ENCODE peak calls at places on chromosomes 1 and 21, in nine cellular contexts. One of them, this sample, is unnamed.

GRCh38 chr1:77282187-77282865 is 507 bp downstream of the AK5 start:
- DNase-seq in psoas muscle: peak
- DNase-seq in cardiac muscle cell: peak
- DNase-seq in breast epithelium: no peak
- DNase-seq in esophagus muscularis mucosa: no peak
- DNase-seq in RWPE1: peak
- DNase-seq in PC-3: peak
- DNase-seq in left ventricle myocardium inferior: no peak
- DNase-seq in astrocyte: peak
- DNase-seq in this sample: no peak

GRCh38 chr1:224114787-224115175 is 870 bp downstream of the FBXO28 start:
- DNase-seq in psoas muscle: no peak
- DNase-seq in cardiac muscle cell: no peak
- DNase-seq in breast epithelium: no peak
- DNase-seq in esophagus muscularis mucosa: no peak
- DNase-seq in RWPE1: peak
- DNase-seq in PC-3: peak
- DNase-seq in left ventricle myocardium inferior: no peak
- DNase-seq in astrocyte: no peak
- DNase-seq in this sample: no peak

GRCh38 chr1:210185063-210185462 is 47.5 kb upstream of the SERTAD4 start:
- DNase-seq in psoas muscle: no peak
- DNase-seq in cardiac muscle cell: no peak
- DNase-seq in breast epithelium: no peak
- DNase-seq in esophagus muscularis mucosa: no peak
- DNase-seq in RWPE1: no peak
- DNase-seq in PC-3: no peak
- DNase-seq in left ventricle myocardium inferior: no peak
- DNase-seq in astrocyte: no peak
- DNase-seq in this sample: no peak

GRCh38 chr1:32351077-32351858 is 11.0 kb downstream of the FAM229A start:
- DNase-seq in psoas muscle: peak
- DNase-seq in cardiac muscle cell: peak
- DNase-seq in breast epithelium: peak
- DNase-seq in esophagus muscularis mucosa: peak
- DNase-seq in RWPE1: peak
- DNase-seq in PC-3: peak
- DNase-seq in left ventricle myocardium inferior: peak
- DNase-seq in astrocyte: peak
- DNase-seq in this sample: peak

GRCh38 chr1:1026599-1027413 is 6.9 kb downstream of the AGRN start:
- DNase-seq in psoas muscle: no peak
- DNase-seq in cardiac muscle cell: no peak
- DNase-seq in breast epithelium: no peak
- DNase-seq in esophagus muscularis mucosa: no peak
- DNase-seq in RWPE1: no peak
- DNase-seq in PC-3: no peak
- DNase-seq in left ventricle myocardium inferior: no peak
- DNase-seq in astrocyte: no peak
- DNase-seq in this sample: no peak

GRCh38 chr1:199995096-199995685 is 32.3 kb upstream of the NR5A2 start:
- DNase-seq in psoas muscle: no peak
- DNase-seq in cardiac muscle cell: no peak
- DNase-seq in breast epithelium: no peak
- DNase-seq in esophagus muscularis mucosa: no peak
- DNase-seq in RWPE1: no peak
- DNase-seq in PC-3: no peak
- DNase-seq in left ventricle myocardium inferior: no peak
- DNase-seq in astrocyte: no peak
- DNase-seq in this sample: no peak

GRCh38 chr1:170426596-170426995 is 105.4 kb upstream of the GORAB start:
- DNase-seq in psoas muscle: no peak
- DNase-seq in cardiac muscle cell: peak
- DNase-seq in breast epithelium: no peak
- DNase-seq in esophagus muscularis mucosa: no peak
- DNase-seq in RWPE1: no peak
- DNase-seq in PC-3: no peak
- DNase-seq in left ventricle myocardium inferior: no peak
- DNase-seq in astrocyte: no peak
- DNase-seq in this sample: no peak

GRCh38 chr1:21811875-21812305 is at the start of gene LDLRAD2:
- DNase-seq in psoas muscle: no peak
- DNase-seq in cardiac muscle cell: no peak
- DNase-seq in breast epithelium: no peak
- DNase-seq in esophagus muscularis mucosa: no peak
- DNase-seq in RWPE1: no peak
- DNase-seq in PC-3: no peak
- DNase-seq in left ventricle myocardium inferior: no peak
- DNase-seq in astrocyte: no peak
- DNase-seq in this sample: no peak

GRCh38 chr1:93607814-93608187 is 73.8 kb downstream of the BCAR3 start:
- DNase-seq in psoas muscle: no peak
- DNase-seq in cardiac muscle cell: no peak
- DNase-seq in breast epithelium: no peak
- DNase-seq in esophagus muscularis mucosa: no peak
- DNase-seq in RWPE1: no peak
- DNase-seq in PC-3: peak
- DNase-seq in left ventricle myocardium inferior: no peak
- DNase-seq in astrocyte: peak
- DNase-seq in this sample: no peak

GRCh38 chr1:8083739-8084484 is 57.8 kb upstream of the ERRFI1 start:
- DNase-seq in psoas muscle: no peak
- DNase-seq in cardiac muscle cell: no peak
- DNase-seq in breast epithelium: no peak
- DNase-seq in esophagus muscularis mucosa: no peak
- DNase-seq in RWPE1: no peak
- DNase-seq in PC-3: peak
- DNase-seq in left ventricle myocardium inferior: no peak
- DNase-seq in astrocyte: peak
- DNase-seq in this sample: no peak

GRCh38 chr1:23376890-23377811 is 7.5 kb upstream of the ZNF436 start:
- DNase-seq in psoas muscle: peak
- DNase-seq in cardiac muscle cell: no peak
- DNase-seq in breast epithelium: peak
- DNase-seq in esophagus muscularis mucosa: no peak
- DNase-seq in RWPE1: peak
- DNase-seq in PC-3: peak
- DNase-seq in left ventricle myocardium inferior: peak
- DNase-seq in astrocyte: peak
- DNase-seq in this sample: no peak

GRCh38 chr21:42155045-42155855 is 63.7 kb upstream of the ABCG1 start:
- DNase-seq in psoas muscle: no peak
- DNase-seq in cardiac muscle cell: no peak
- DNase-seq in breast epithelium: no peak
- DNase-seq in esophagus muscularis mucosa: no peak
- DNase-seq in RWPE1: no peak
- DNase-seq in PC-3: no peak
- DNase-seq in left ventricle myocardium inferior: no peak
- DNase-seq in astrocyte: no peak
- DNase-seq in this sample: no peak

GRCh38 chr1:32981003-32981909 is 16.6 kb upstream of the RNF19B start:
- DNase-seq in psoas muscle: no peak
- DNase-seq in cardiac muscle cell: no peak
- DNase-seq in breast epithelium: peak
- DNase-seq in esophagus muscularis mucosa: no peak
- DNase-seq in RWPE1: peak
- DNase-seq in PC-3: peak
- DNase-seq in left ventricle myocardium inferior: no peak
- DNase-seq in astrocyte: peak
- DNase-seq in this sample: peak

GRCh38 chr1:98388431-98388830 is 273.1 kb upstream of the SNX7 start:
- DNase-seq in psoas muscle: no peak
- DNase-seq in cardiac muscle cell: no peak
- DNase-seq in breast epithelium: no peak
- DNase-seq in esophagus muscularis mucosa: no peak
- DNase-seq in RWPE1: peak
- DNase-seq in PC-3: peak
- DNase-seq in left ventricle myocardium inferior: no peak
- DNase-seq in astrocyte: peak
- DNase-seq in this sample: no peak

GRCh38 chr1:98870959-98871903 is 133.4 kb downstream of the PLPPR5 start:
- DNase-seq in psoas muscle: no peak
- DNase-seq in cardiac muscle cell: no peak
- DNase-seq in breast epithelium: no peak
- DNase-seq in esophagus muscularis mucosa: no peak
- DNase-seq in RWPE1: no peak
- DNase-seq in PC-3: no peak
- DNase-seq in left ventricle myocardium inferior: no peak
- DNase-seq in astrocyte: peak
- DNase-seq in this sample: no peak

DNA sequence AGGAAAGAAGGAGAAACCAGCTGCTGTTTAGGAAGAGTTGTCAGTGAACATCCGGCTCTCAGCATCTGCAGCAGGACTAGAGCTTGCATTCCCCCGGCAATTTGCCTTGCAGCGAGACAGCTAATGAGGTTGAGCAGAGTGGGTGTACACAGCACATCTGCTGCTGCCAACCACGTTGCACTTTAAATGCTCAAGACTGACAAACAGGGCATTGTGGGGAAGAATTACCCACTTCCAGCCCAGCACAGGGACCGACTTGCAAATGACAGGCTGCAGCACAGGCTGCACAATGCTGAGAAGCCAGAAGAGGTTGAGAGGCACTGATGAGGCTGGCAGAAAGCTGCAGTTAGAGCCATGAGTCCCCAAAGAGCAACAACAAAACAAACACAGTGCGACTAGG is 47.5 kb upstream of the PLA2G2C start:
- DNase-seq in psoas muscle: no peak
- DNase-seq in cardiac muscle cell: no peak
- DNase-seq in breast epithelium: no peak
- DNase-seq in esophagus muscularis mucosa: no peak
- DNase-seq in RWPE1: no peak
- DNase-seq in PC-3: no peak
- DNase-seq in left ventricle myocardium inferior: no peak
- DNase-seq in astrocyte: no peak
- DNase-seq in this sample: no peak
- H3K27ac ChIP-seq in psoas muscle: no peak
- H3K27ac ChIP-seq in cardiac muscle cell: no peak
- H3K27ac ChIP-seq in breast epithelium: no peak
- H3K27ac ChIP-seq in esophagus muscularis mucosa: no peak
- H3K27ac ChIP-seq in RWPE1: no peak
- H3K27ac ChIP-seq in PC-3: no peak
- H3K27ac ChIP-seq in left ventricle myocardium inferior: no peak
- H3K27ac ChIP-seq in astrocyte: no peak
- H3K27ac ChIP-seq in this sample: no peak

DNA sequence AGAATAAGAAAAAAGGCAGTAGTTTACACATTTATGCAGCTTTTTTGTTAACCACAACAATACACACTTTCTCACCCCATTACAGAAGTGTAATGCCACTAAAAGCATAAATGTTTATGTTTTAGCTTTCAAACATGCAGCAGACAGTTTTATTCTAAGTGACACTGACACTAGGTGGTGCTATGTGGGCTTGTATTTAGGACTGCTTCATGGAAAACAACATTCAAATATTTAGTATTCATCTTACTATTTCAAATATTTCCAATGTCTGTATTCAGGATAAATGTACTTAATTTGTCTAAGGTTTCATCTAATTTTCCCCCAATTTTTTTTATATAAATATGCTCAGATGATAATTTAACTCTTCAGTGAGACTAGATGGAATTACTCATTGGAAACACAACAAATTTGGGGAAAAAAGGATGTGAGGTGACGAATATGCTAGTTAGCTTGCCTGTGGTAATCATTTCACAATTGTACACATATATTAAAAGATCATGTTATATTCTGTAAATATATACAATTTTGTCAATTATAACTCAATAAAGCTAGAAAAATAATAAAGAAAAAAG is 71.4 kb downstream of the USP1 start:
- DNase-seq in psoas muscle: no peak
- DNase-seq in cardiac muscle cell: peak
- DNase-seq in breast epithelium: no peak
- DNase-seq in esophagus muscularis mucosa: no peak
- DNase-seq in RWPE1: peak
- DNase-seq in PC-3: peak
- DNase-seq in left ventricle myocardium inferior: no peak
- DNase-seq in astrocyte: peak
- DNase-seq in this sample: no peak
- TF ChIP-seq CTCF in psoas muscle: peak
- TF ChIP-seq CTCF in cardiac muscle cell: peak
- TF ChIP-seq CTCF in breast epithelium: no peak
- TF ChIP-seq CTCF in esophagus muscularis mucosa: peak
- TF ChIP-seq CTCF in RWPE1: peak
- TF ChIP-seq CTCF in PC-3: peak
- TF ChIP-seq CTCF in left ventricle myocardium inferior: peak
- TF ChIP-seq CTCF in astrocyte: peak
- TF ChIP-seq CTCF in this sample: peak

GRCh38 chr1:115091582-115091981 is 2.3 kb upstream of the TSPAN2 start:
- DNase-seq in psoas muscle: no peak
- DNase-seq in cardiac muscle cell: no peak
- DNase-seq in breast epithelium: no peak
- DNase-seq in esophagus muscularis mucosa: no peak
- DNase-seq in RWPE1: no peak
- DNase-seq in PC-3: no peak
- DNase-seq in left ventricle myocardium inferior: no peak
- DNase-seq in astrocyte: no peak
- DNase-seq in this sample: no peak
- H3K27ac ChIP-seq in psoas muscle: no peak
- H3K27ac ChIP-seq in cardiac muscle cell: no peak
- H3K27ac ChIP-seq in breast epithelium: no peak
- H3K27ac ChIP-seq in esophagus muscularis mucosa: peak
- H3K27ac ChIP-seq in RWPE1: no peak
- H3K27ac ChIP-seq in PC-3: no peak
- H3K27ac ChIP-seq in left ventricle myocardium inferior: no peak
- H3K27ac ChIP-seq in astrocyte: no peak
- H3K27ac ChIP-seq in this sample: peak

GRCh38 chr1:43934986-43935324 is 1.4 kb downstream of the ARTN start:
- DNase-seq in psoas muscle: no peak
- DNase-seq in cardiac muscle cell: no peak
- DNase-seq in breast epithelium: no peak
- DNase-seq in esophagus muscularis mucosa: no peak
- DNase-seq in RWPE1: no peak
- DNase-seq in PC-3: no peak
- DNase-seq in left ventricle myocardium inferior: no peak
- DNase-seq in astrocyte: no peak
- DNase-seq in this sample: no peak

GRCh38 chr1:43937179-43937865 is 3.7 kb downstream of the ARTN start:
- DNase-seq in psoas muscle: no peak
- DNase-seq in cardiac muscle cell: no peak
- DNase-seq in breast epithelium: no peak
- DNase-seq in esophagus muscularis mucosa: no peak
- DNase-seq in RWPE1: peak
- DNase-seq in PC-3: peak
- DNase-seq in left ventricle myocardium inferior: no peak
- DNase-seq in astrocyte: no peak
- DNase-seq in this sample: no peak

GRCh38 chr1:43935711-43936427 is 2.3 kb downstream of the ARTN start:
- DNase-seq in psoas muscle: no peak
- DNase-seq in cardiac muscle cell: peak
- DNase-seq in breast epithelium: no peak
- DNase-seq in esophagus muscularis mucosa: no peak
- DNase-seq in RWPE1: peak
- DNase-seq in PC-3: peak
- DNase-seq in left ventricle myocardium inferior: no peak
- DNase-seq in astrocyte: no peak
- DNase-seq in this sample: no peak

GRCh38 chr1:43938383-43938782 is 4.8 kb downstream of the ARTN start:
- DNase-seq in psoas muscle: no peak
- DNase-seq in cardiac muscle cell: no peak
- DNase-seq in breast epithelium: no peak
- DNase-seq in esophagus muscularis mucosa: no peak
- DNase-seq in RWPE1: no peak
- DNase-seq in PC-3: no peak
- DNase-seq in left ventricle myocardium inferior: no peak
- DNase-seq in astrocyte: no peak
- DNase-seq in this sample: no peak

GRCh38 chr1:43936470-43937151 is 3.0 kb downstream of the ARTN start:
- DNase-seq in psoas muscle: peak
- DNase-seq in cardiac muscle cell: peak
- DNase-seq in breast epithelium: no peak
- DNase-seq in esophagus muscularis mucosa: no peak
- DNase-seq in RWPE1: no peak
- DNase-seq in PC-3: peak
- DNase-seq in left ventricle myocardium inferior: peak
- DNase-seq in astrocyte: no peak
- DNase-seq in this sample: no peak
- TF ChIP-seq CTCF in psoas muscle: no peak
- TF ChIP-seq CTCF in cardiac muscle cell: no peak
- TF ChIP-seq CTCF in breast epithelium: no peak
- TF ChIP-seq CTCF in esophagus muscularis mucosa: no peak
- TF ChIP-seq CTCF in RWPE1: peak
- TF ChIP-seq CTCF in PC-3: peak
- TF ChIP-seq CTCF in left ventricle myocardium inferior: no peak
- TF ChIP-seq CTCF in astrocyte: no peak
- TF ChIP-seq CTCF in this sample: no peak

This sample was measured in thoracic aorta.